ENCODE peak calls at places on chromosomes 16 and 17, in eight cellular contexts. L, O, P, W, V, I, A and S are unnamed samples. For H3K4me1, the result is how much of the 10 kb centered on the place peaks cover.

GRCh38 chr17:78019367-78019975 is 61.0 kb downstream of the TNRC6C start:
- DNase-seq in O (no peak), V (no peak), A (no peak), I (no peak), P (no peak), W (no peak), L (no peak), S (no peak)

GRCh38 chr17:58110012-58110411 is 26.8 kb downstream of the DYNLL2 start:
- DNase-seq in P (no peak), I (no peak), A (no peak), L (no peak), O (no peak), W (no peak), V (no peak), S (no peak)

GRCh38 chr17:55261311-55261710 is 3.4 kb upstream of the HLF start:
- DNase-seq in L (no peak), V (no peak), O (no peak), A (no peak), W (no peak), I (no peak), P (no peak), S (no peak)

GRCh38 chr16:64365448-64365858 is 756.4 kb downstream of the CDH11 start:
- DNase-seq in I (no peak), A (no peak), L (no peak), V (no peak), W (no peak), O (no peak), P (no peak), S (no peak)

GRCh38 chr16:86951831-86952598 is 365.2 kb downstream of the C16orf95 start:
- DNase-seq in I (no peak), A (peak), P (peak), O (no peak), L (no peak), W (peak), V (no peak), S (peak)

GRCh38 chr16:9465150-9465549 is 373.7 kb downstream of the HAPSTR1 start:
- DNase-seq in V (no peak), P (no peak), I (no peak), A (no peak), O (no peak), L (no peak), W (no peak), S (no peak)

GRCh38 chr17:57985675-57985974 is 2.4 kb downstream of the VEZF1 start:
- DNase-seq in I (no peak), V (no peak), L (no peak), W (peak), P (no peak), A (no peak), O (no peak), S (no peak)

GRCh38 chr17:74427048-74427762 is 4.7 kb upstream of the GPRC5C start:
- DNase-seq in V (no peak), L (no peak), I (peak), P (no peak), A (peak), O (no peak), W (no peak), S (no peak)

GRCh38 chr16:11506816-11507305 is 79.9 kb downstream of the LITAF start:
- DNase-seq in W (no peak), P (no peak), O (no peak), A (no peak), V (no peak), I (no peak), L (no peak), S (no peak)

GRCh38 chr16:3095869-3096268 is 3.2 kb downstream of the ZSCAN10 start:
- DNase-seq in P (no peak), O (no peak), V (no peak), A (no peak), L (peak), W (peak), I (no peak), S (no peak)

GRCh38 chr17:703081-703875 is 11.4 kb downstream of the VPS53 start:
- DNase-seq in W (no peak), O (no peak), V (no peak), A (no peak), L (no peak), I (no peak), P (no peak), S (no peak)

GRCh38 chr16:3028716-3029319 is 5.0 kb downstream of the THOC6 start:
- DNase-seq in O (no peak), L (no peak), A (no peak), P (no peak), V (no peak), I (no peak), W (no peak), S (no peak)

GRCh38 chr16:92431-93339 is 14.7 kb downstream of the MPG start:
- DNase-seq in I (no peak), V (no peak), O (no peak), L (no peak), A (no peak), P (no peak), W (no peak), S (no peak)

GRCh38 chr17:59441459-59442096 is 110.1 kb downstream of the YPEL2 start:
- DNase-seq in O (no peak), A (no peak), V (no peak), P (no peak), I (no peak), W (no peak), L (no peak), S (no peak)

GRCh38 chr17:44314869-44315661 is 6.7 kb downstream of the RUNDC3A start:
- DNase-seq in O (no peak), V (no peak), W (peak), I (peak), A (no peak), L (no peak), P (no peak), S (no peak)

GRCh38 chr17:47720754-47721533 is 12.1 kb upstream of the TBX21 start:
- DNase-seq in A (no peak), V (peak), W (no peak), O (no peak), I (no peak), P (no peak), L (no peak), S (no peak)

GRCh38 chr17:6818938-6819337 is 12.6 kb downstream of the TEKT1 start:
- DNase-seq in I (no peak), A (no peak), O (no peak), V (no peak), P (no peak), W (no peak), L (no peak), S (no peak)

GRCh38 chr17:40094874-40095273 is 5.5 kb downstream of the NR1D1 start:
- DNase-seq in I (no peak), A (no peak), V (no peak), O (peak), P (no peak), W (no peak), L (no peak), S (no peak)

GRCh38 chr17:82216301-82217119 is 3.9 kb upstream of the CCDC57 start:
- DNase-seq in L (peak), O (peak), V (peak), P (peak), A (peak), I (no peak), W (no peak), S (peak)

GRCh38 chr16:56866955-56867830 is 2.2 kb downstream of the SLC12A3 start:
- DNase-seq in P (peak), W (peak), V (peak), O (no peak), I (peak), A (no peak), L (no peak), S (no peak)

GRCh38 chr17:78523939-78524655 is 53.1 kb downstream of the DNAH17 start:
- DNase-seq in P (no peak), I (no peak), W (no peak), V (no peak), L (no peak), A (no peak), O (no peak), S (peak)

GRCh38 chr16:80006175-80006895 is 405.8 kb upstream of the MAF start:
- DNase-seq in P (no peak), O (no peak), A (peak), I (no peak), V (no peak), W (peak), L (no peak), S (no peak)

GRCh38 chr16:8944113-8944765 is 19.5 kb downstream of the USP7 start:
- DNase-seq in O (no peak), A (no peak), I (no peak), L (no peak), V (no peak), W (no peak), P (no peak), S (no peak)

GRCh38 chr17:26792486-26792885 is 501.4 kb upstream of the WSB1 start:
- DNase-seq in P (no peak), L (no peak), W (no peak), V (no peak), I (no peak), A (no peak), O (no peak), S (no peak)

GRCh38 chr17:45264430-45264829 is 2.5 kb upstream of the SPATA32 start:
- DNase-seq in A (no peak), O (no peak), I (no peak), V (no peak), L (no peak), P (no peak), W (no peak), S (no peak)

GRCh38 chr17:81020443-81020766 is 14.5 kb upstream of the BAIAP2 start:
- DNase-seq in V (no peak), W (no peak), A (no peak), O (no peak), I (no peak), L (no peak), P (no peak), S (no peak)

GRCh38 chr17:78862073-78863023 is 21.7 kb upstream of the USP36 start:
- DNase-seq in I (no peak), L (peak), O (peak), A (peak), W (peak), V (peak), P (peak), S (peak)

GRCh38 chr16:28863929-28864886 is 565 bp downstream of the SH2B1 start:
- DNase-seq in L (no peak), I (peak), P (peak), W (no peak), A (peak), V (peak), O (peak), S (no peak)

GRCh38 chr17:43860077-43860725 is 13.2 kb downstream of the CD300LG start:
- DNase-seq in L (no peak), A (no peak), W (no peak), V (no peak), O (peak), P (no peak), I (no peak), S (no peak)

GRCh38 chr17:31074772-31075538 is 19.8 kb upstream of the NF1 start:
- DNase-seq in V (no peak), L (no peak), A (no peak), O (no peak), P (no peak), I (peak), W (peak), S (no peak)

GRCh38 chr16:56970934-56971767 is 9.4 kb downstream of the CETP start:
- DNase-seq in W (no peak), V (peak), A (no peak), P (no peak), O (no peak), I (no peak), L (no peak), S (no peak)

GRCh38 chr16:11135167-11135973 is 120.6 kb downstream of the SOCS1 start:
- DNase-seq in V (no peak), W (no peak), L (no peak), P (peak), O (no peak), A (peak), I (no peak), S (no peak)

GRCh38 chr17:65027305-65027704 is 29.2 kb downstream of the GNA13 start:
- DNase-seq in L (no peak), A (no peak), V (no peak), W (peak), P (no peak), O (no peak), I (no peak), S (no peak)

GRCh38 chr16:81888520-81889394 is 109.7 kb downstream of the PLCG2 start:
- DNase-seq in O (no peak), I (no peak), A (no peak), L (no peak), V (no peak), P (no peak), W (no peak), S (no peak)

GRCh38 chr17:35947156-35947585 is 3.7 kb upstream of the LYZL6 start:
- DNase-seq in A (no peak), W (peak), O (no peak), V (peak), P (peak), L (no peak), I (peak), S (no peak)

GRCh38 chr17:71331754-71332153 is 789.1 kb upstream of the SOX9 start:
- DNase-seq in P (no peak), A (no peak), V (no peak), I (no peak), W (no peak), L (no peak), O (no peak), S (no peak)

DNA sequence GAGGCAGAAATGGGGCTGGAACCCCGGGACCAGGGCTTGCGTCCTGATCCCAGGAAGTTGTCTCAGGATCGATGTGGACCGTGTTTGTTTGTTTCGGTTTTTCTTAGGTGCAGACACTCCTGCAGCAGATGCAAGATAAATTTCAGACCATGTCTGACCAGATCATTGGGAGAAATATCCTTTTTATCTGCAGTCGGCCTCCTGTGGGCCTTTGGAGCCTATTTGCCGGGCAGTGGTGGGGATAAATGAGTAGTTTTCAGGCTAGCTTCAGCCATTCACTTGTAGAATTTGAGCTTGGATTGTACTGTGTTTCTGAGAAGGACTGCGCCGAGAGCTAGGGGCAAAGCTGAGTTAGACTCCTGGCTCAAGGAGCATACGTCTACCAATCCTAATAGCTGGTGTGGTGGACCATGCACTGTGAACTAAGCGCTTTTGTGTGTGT is 816 bp downstream of the HSBP1 start:
- DNase-seq in O (no peak), W (no peak), A (no peak), V (no peak), P (no peak), L (no peak), I (no peak), S (no peak)
- H3K4me1 ChIP-seq in O (under half), W (under half), A (under half), V (under half), P (under half), L (under half), I (under half), S (under half)

GRCh38 chr16:88486398-88487123 is 33.5 kb downstream of the ZFPM1 start:
- DNase-seq in W (no peak), I (no peak), V (no peak), A (no peak), O (no peak), P (no peak), L (no peak), S (no peak)
- H3K4me1 ChIP-seq in W (under half), I (under half), V (under half), A (under half), O (under half), P (under half), L (under half), S (under half)

GRCh38 chr16:85871756-85872155 is 27.2 kb upstream of the IRF8 start:
- DNase-seq in O (no peak), A (no peak), W (no peak), V (no peak), L (no peak), I (no peak), P (no peak), S (no peak)
- H3K4me1 ChIP-seq in O (under half), A (under half), W (under half), V (under half), L (under half), I (under half), P (under half), S (under half)

DNA sequence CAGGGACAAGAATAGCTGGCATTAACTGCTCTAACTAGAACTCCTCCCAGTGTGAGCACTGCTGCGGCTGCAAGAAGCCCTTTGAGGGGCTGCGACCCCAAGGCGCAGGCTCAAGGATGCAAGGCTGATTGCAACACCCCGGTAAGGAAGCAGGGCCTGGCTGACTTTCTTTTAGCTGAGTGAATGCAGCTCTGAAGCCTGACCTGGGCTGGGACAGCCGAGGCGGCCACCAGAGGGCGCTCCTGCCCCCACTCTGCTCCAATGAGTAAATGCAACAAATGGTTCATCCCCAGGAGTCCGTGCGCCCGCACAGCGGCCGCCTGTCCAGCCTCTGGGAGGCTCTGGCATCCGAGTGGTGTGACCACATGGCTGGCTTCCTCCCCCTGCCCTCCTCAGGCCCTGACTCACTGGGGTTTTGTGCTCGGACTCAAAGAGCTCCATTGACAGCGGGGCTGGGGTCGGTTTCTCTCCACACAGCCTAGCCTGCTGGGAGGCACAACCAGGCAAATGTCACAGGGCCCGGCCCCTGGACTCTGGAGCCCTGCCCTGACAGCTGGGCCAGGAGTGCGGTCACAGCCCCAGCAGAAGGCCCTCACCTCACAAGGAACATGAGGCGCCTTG is at the start of gene SMIM5:
- DNase-seq in O (peak), W (peak), A (peak), L (peak), P (peak), I (peak), V (peak), S (no peak)
- H3K4me1 ChIP-seq in O (under half), W (under half), A (under half), L (under half), P (under half), I (under half), V (under half), S (under half)

DNA sequence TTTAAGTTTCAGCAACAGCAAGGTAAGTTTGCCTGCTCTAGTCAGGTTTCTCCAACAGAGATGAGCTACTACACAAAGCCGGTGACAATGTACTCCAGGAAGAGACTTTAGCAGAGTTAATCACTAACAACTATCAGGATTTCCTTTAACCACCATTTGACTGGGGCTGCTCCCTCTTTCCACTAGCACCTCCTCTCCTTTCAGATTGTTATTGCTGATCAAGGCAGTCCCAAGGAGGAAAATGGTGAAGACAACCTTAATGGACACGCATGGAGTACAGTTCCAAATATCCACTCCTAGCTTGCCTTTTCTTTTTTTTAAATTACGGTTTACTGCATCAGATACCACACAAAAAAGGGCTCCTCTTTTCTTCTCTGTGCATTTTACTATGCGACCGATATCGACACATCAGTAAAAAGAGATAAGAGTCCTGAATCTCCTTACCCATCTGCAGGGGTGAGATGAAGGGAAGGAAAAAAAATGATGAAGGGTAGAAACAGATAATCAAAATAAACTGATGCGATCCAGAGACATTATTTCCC is 30.9 kb downstream of the FAM222B start:
- DNase-seq in A (no peak), O (peak), P (no peak), W (peak), L (no peak), I (no peak), V (no peak), S (no peak)
- H3K4me1 ChIP-seq in A (under half), O (under half), P (under half), W (half or more), L (under half), I (under half), V (under half), S (under half)

GRCh38 chr17:8119575-8120519 is 1.5 kb upstream of the ALOXE3 start:
- DNase-seq in P (peak), I (peak), O (peak), W (peak), V (peak), L (peak), A (peak), S (no peak)
- H3K4me1 ChIP-seq in P (under half), I (under half), O (half or more), W (under half), V (half or more), L (half or more), A (under half), S (under half)

GRCh38 chr16:72862090-72862489 is 185.8 kb downstream of the ZFHX3 start:
- DNase-seq in O (no peak), I (no peak), L (no peak), V (no peak), W (no peak), P (no peak), A (no peak), S (no peak)
- H3K4me1 ChIP-seq in O (under half), I (under half), L (under half), V (under half), W (under half), P (under half), A (under half), S (under half)

DNA sequence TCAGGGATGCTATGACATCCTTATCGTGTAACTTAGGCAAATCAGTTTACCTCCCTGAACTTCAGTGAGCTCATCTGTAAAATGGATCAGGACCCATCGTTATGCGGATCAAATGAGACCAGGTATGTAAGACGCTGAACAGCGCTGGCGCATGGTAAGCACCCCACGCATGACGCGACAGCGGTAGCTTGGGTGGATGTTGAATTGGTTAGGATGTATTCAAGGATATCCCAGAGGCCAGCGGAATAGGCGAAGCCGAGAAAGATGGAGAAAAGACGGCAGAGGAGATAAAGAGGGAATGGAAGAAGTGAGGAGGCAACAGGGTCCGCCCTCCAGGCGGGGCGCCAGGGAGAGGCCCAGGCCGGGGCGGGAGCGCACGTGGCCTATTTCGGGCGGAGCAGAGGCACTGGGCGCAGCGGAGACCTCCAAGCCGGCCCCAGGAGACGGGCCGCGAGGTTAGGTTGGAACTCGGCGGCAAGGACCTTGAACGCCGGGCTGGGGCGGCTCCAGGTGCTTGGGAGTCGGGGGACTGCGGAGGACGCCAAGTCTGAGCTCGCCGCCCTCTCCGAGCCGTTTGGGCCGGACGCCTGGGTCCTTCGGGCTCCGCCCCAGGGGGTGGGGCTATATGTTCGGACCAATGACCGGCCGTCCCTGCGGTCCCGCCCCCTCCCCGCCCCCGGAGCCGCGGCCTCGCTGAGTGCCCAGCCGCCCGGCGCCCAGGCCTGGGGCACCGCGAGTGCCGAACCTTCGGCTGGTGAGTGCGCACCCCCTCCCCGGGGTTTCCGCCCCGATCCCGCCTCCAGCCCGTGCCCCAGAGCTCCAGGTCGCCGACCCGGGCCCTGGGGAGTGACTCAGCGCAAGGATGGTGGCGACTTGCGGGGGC is at the start of gene ZNF771:
- DNase-seq in O (peak), I (peak), P (peak), L (peak), W (peak), V (peak), A (peak), S (peak)
- H3K4me1 ChIP-seq in O (under half), I (under half), P (under half), L (under half), W (under half), V (under half), A (under half), S (under half)